ENCODE peak calls at places on chromosomes 11 and 22, in four cellular contexts. R, Y, Z and J are unnamed samples.

GRCh38 chr11:87097582-87097981 is 59.8 kb downstream of the TMEM135 start:
- DNase-seq in R (peak; percentile 46), Y (peak; percentile 28), Z (peak; percentile 40), J (no peak)

GRCh38 chr11:121513807-121514206 is 61.0 kb upstream of the SORL1-AS1 start:
- DNase-seq in Y (no peak), Z (no peak), R (no peak), J (no peak)

GRCh38 chr11:111793863-111794262 is 27.7 kb upstream of the PPP2R1B start:
- DNase-seq in R (peak; percentile 71), Y (peak; percentile 85), Z (no peak), J (no peak)

GRCh38 chr11:82978422-82979099 is 77.0 kb downstream of the DDIAS start:
- DNase-seq in Z (no peak), R (peak; percentile 86), Y (peak; percentile 82), J (no peak)

GRCh38 chr11:86636275-86636674 is 36.1 kb downstream of the ME3 start:
- DNase-seq in Y (peak; percentile 43), R (no peak), Z (no peak), J (no peak)

GRCh38 chr11:84089072-84090057 is 803.2 kb upstream of the CCDC90B start:
- DNase-seq in Y (no peak), Z (no peak), R (no peak), J (no peak)

GRCh38 chr11:112292785-112293407 is 32.2 kb upstream of the PLET1 start:
- DNase-seq in R (peak; percentile 93), Y (peak; percentile 95), Z (peak; percentile 38), J (no peak)

GRCh38 chr11:87859583-87859982 is 315.7 kb downstream of the RAB38 start:
- DNase-seq in Z (no peak), R (peak; percentile 31), Y (peak; percentile 16), J (no peak)

GRCh38 chr22:36180038-36180880 is 19.7 kb upstream of the APOL3 start:
- DNase-seq in R (peak; percentile 37), Z (peak; percentile 87), Y (peak; percentile 81), J (peak; percentile 84)
- TF ChIP-seq CTCF in R (peak; percentile 87), Z (peak; percentile 92), Y (peak; percentile 84), J (peak; percentile 90)

DNA sequence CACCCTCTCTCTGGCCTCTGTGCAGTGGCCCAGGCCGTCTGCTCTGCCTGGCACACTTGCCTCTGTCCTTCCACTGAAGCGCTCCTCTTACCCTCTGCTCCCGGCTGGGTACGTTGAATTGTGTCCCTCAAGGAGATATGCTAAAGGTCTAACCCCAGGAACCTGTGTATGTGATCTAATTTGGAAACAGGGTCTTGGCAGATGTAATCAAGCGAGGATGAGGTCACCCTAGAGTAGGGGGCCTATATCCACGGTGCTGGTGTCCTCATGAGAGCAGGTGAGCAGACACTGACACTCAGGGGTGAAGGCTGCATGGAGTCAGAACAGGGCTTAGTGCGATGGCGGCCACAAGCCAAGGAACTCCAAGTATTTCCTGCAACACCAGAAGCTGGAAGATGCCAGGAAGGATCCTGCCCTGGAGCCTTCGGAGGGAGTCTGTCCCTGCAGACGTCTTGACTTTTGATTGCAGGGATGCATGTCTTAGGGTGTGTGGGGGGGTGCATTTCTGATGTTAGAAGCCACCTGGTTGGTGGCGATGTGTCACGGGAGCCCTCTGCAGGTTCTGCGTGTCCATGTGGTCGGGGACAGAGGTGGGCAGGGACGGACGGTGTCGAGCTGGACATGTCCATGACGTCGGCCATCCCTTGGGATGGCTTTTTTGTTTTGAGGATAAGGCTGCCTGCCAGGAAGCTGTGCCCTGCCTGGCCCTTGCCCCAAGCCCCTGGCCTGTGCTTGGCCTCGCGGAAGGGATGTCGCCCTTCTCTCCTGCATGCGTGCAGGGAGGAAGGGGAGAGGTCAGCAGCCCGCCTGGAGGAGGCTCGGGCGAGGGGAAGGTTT is 68.6 kb downstream of the LRP5 start:
- DNase-seq in Z (no peak), R (no peak), Y (no peak), J (no peak)
- TF ChIP-seq CTCF in Z (no peak), R (no peak), Y (no peak), J (no peak)

GRCh38 chr11:75387742-75388294 is 11.5 kb upstream of the RPS3 start:
- DNase-seq in Z (no peak), R (no peak), Y (no peak), J (no peak)
- TF ChIP-seq CTCF in Z (no peak), R (no peak), Y (no peak), J (no peak)

GRCh38 chr11:16784097-16784496 is 45.6 kb downstream of the C11orf58 start:
- DNase-seq in Y (no peak), R (no peak), Z (no peak), J (no peak)
- TF ChIP-seq CTCF in Y (no peak), R (no peak), Z (no peak), J (no peak)

DNA sequence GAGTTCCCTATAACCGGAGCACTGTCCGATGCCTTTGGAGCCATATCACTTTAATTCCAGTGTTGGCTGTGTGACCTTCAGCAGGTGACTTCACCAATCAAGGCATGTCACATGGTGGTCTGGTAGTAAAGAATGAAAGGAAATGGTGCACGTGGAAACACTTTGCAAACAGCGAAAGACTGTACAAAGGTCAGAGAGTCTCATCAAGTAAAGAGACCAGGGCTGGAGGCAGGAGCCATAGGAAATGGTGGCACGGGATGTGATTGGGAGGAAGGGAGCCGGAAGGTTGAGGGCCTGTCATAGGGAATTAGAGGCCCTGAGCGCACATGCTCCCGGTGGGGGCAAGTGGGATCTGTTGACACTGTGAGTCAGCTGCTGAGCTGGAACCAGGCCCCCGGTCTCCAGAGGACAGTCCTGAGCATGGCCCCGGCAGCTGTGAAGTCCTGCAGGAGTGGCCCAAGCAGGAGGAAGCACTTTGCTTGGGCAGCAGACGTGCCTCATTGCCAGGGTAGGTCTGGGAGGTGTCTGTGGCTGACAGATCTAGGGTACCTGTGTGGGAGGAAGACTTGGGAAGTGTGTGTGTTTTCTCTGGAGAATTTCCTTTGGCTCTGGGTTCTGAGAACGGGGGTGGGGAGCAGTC is 2.0 kb downstream of the DAGLA start:
- DNase-seq in Y (peak; percentile 63), R (no peak), Z (peak; percentile 58), J (no peak)
- TF ChIP-seq CTCF in Y (no peak), R (no peak), Z (no peak), J (no peak)

GRCh38 chr22:38223289-38223960 is 21.6 kb downstream of the MAFF start:
- DNase-seq in Z (no peak), Y (no peak), R (no peak), J (no peak)
- TF ChIP-seq CTCF in Z (peak; percentile 30), Y (no peak), R (peak; percentile 20), J (no peak)

DNA sequence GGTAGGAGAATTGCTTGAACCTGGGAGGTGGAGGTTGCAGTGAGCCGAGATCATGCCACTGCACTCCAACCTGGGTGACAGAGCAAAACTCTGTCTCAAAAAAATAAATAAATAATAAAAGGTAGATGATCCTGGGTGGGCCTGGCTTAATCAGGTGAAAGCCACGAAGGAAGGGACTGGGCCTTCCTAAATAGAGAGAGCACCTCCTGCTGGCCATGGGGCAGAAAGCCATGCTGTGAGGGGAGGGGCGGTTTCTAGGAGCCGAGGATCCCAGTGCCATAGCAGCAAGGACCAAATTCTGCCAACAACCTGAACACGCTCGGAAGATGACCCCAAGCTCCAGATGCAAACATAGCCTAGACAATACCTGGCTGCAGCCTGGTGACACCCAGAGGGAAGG is 24.5 kb upstream of the DGKZ start:
- DNase-seq in Z (no peak), Y (peak; percentile 48), R (no peak), J (no peak)
- TF ChIP-seq CTCF in Z (no peak), Y (peak; percentile 55), R (no peak), J (no peak)

DNA sequence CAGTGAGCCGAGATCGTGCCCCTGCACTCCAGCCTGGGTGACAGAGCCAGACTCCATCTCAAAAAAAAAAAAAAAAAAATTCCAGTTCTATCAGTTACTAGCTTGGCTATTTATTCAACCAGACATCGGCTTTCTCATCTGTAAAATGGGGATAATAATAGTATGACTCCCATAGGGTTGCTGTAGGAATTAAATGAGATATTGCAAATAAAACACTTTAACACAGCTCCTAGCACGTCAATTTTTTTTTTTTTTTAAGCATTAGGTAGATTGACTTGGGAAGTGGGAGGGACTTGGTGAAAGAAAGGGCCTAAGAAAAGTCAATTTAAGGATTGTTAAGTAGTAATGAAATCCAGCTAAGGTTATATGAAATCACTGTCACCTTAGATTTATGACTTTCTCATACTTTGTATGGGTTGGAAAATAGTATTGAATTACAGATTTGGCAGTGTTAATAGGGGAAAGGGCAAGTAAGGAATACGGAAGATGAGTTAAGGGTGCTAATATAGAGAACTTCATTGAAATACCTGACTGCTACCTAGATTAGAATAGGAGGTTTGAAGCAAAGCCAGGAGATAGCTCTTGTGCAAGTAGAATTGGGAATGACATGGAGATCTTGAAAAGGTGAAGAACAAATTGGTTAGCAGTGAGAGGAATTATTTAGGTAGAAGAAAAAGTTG is 28.8 kb downstream of the BIRC2 start:
- DNase-seq in Y (no peak), Z (no peak), R (no peak), J (no peak)
- TF ChIP-seq CTCF in Y (no peak), Z (no peak), R (no peak), J (no peak)